ENCODE peak calls at places on chromosomes 4 and X, in ten cellular contexts. V is choroid plexus epithelial cell; X is adrenal gland; G is GM23338; Q is heart right ventricle; L is CD4-positive, alpha-beta T cell; A is psoas muscle; T is astrocyte of the cerebellum; N is WTC11; I is HFFc6. E is an unnamed sample.
A peak's percentile ranks its signal among the peaks of the same experiment; 100 is the strongest.

GRCh38 chr4:118351851-118352827 is 664 bp downstream of the PRSS12 start:
- DNase-seq in V (peak; percentile 41), A (peak; percentile 56), G (peak; percentile 65), I (peak; percentile 67), L (no peak), Q (no peak), T (peak; percentile 16), X (no peak), N (peak; percentile 62), E (peak; percentile 55)

GRCh38 chr4:66636321-66636720 is 909.0 kb downstream of the CENPC start:
- DNase-seq in N (no peak), L (no peak), X (no peak), Q (no peak), V (no peak), G (no peak), T (no peak), I (no peak), A (no peak), E (no peak)

GRCh38 chrX:39174761-39175417 is 373.6 kb downstream of the MID1IP1 start:
- DNase-seq in T (no peak), A (no peak), L (peak; percentile 60), Q (no peak), V (peak; percentile 2), X (peak; percentile 27), I (no peak), N (no peak), G (no peak), E (no peak)

GRCh38 chr4:142955501-142955900 is 109.4 kb upstream of the INPP4B start:
- DNase-seq in T (no peak), L (no peak), G (no peak), X (no peak), I (no peak), Q (no peak), A (no peak), N (no peak), V (no peak), E (no peak)

GRCh38 chr4:66750273-66750672 is 795.0 kb downstream of the CENPC start:
- DNase-seq in V (no peak), G (peak; percentile 8), T (peak; percentile 12), N (no peak), Q (no peak), A (no peak), X (no peak), I (no peak), L (no peak), E (no peak)

GRCh38 chr4:141702472-141703182 is 66.2 kb downstream of the IL15 start:
- DNase-seq in G (peak; percentile 49), V (peak; percentile 70), Q (no peak), X (no peak), I (no peak), T (no peak), A (peak; percentile 67), N (peak; percentile 44), L (no peak), E (no peak)

GRCh38 chr4:47650584-47651130 is 165.6 kb downstream of the ATP10D start:
- DNase-seq in A (no peak), T (no peak), I (no peak), V (peak; percentile 87), Q (no peak), N (no peak), L (no peak), X (no peak), G (no peak), E (no peak)

GRCh38 chr4:176769519-176769918 is 23.2 kb downstream of the VEGFC start:
- DNase-seq in Q (no peak), L (no peak), A (no peak), I (peak; percentile 95), V (peak; percentile 96), N (no peak), X (peak; percentile 26), T (peak; percentile 78), G (no peak), E (no peak)

GRCh38 chr4:13640149-13640671 is 12.7 kb upstream of the BOD1L1 start:
- DNase-seq in I (peak; percentile 86), L (no peak), N (peak; percentile 18), G (peak; percentile 81), Q (no peak), T (no peak), A (no peak), V (peak; percentile 51), X (no peak), E (no peak)

GRCh38 chrX:101659601-101660063 is at the start of gene ARMCX2:
- DNase-seq in G (peak; percentile 66), I (peak; percentile 50), V (peak; percentile 75), A (no peak), N (peak; percentile 36), X (peak; percentile 71), L (no peak), Q (peak; percentile 57), T (peak; percentile 44), E (peak; percentile 59)

GRCh38 chr4:163284304-163284703 is 48.1 kb downstream of the NPY1R start:
- DNase-seq in G (no peak), X (no peak), L (no peak), T (no peak), A (no peak), N (no peak), V (no peak), I (no peak), Q (no peak), E (no peak)

GRCh38 chr4:106126062-106126461 is 189.9 kb downstream of the TBCK start:
- DNase-seq in L (no peak), G (no peak), I (no peak), V (no peak), N (no peak), T (no peak), X (no peak), A (no peak), Q (no peak), E (peak; percentile 11)

DNA sequence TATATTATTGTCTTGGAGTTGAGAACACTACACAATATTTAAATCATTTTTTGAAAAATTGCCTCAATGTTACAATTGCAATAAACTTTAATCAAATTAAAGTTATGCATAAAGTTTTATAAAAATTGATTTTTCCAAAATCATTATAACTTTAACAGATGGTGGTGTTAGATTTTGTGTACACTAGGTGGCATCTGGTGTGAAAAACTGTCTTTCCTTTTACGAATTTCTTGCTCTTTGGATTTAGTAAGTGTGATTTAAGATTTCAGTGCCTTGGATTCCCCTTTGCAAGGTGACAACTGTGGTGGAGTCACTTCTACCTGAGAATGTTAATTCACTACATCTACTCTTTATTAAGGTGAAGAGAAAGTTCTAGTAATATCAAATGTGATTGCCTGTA is 91.6 kb downstream of the AREG start:
- DNase-seq in T (no peak), X (no peak), A (no peak), G (no peak), V (peak; percentile 68), N (no peak), L (no peak), Q (no peak), I (no peak), E (no peak)
- TF ChIP-seq CTCF in T (no peak), X (no peak), A (no peak), G (peak; percentile 23), V (peak; percentile 52), N (no peak), L (no peak), Q (no peak), I (peak; percentile 77), E (no peak)

GRCh38 chrX:108091878-108092291 is 307 bp downstream of the ATG4A start:
- DNase-seq in N (no peak), I (no peak), Q (no peak), X (no peak), A (peak; percentile 62), T (no peak), V (no peak), G (no peak), L (no peak), E (no peak)

GRCh38 chrX:108091266-108091877 is at the start of the genes ATG4A and PSMD10:
- DNase-seq in G (peak; percentile 96), A (peak; percentile 96), X (peak; percentile 94), Q (peak; percentile 94), V (peak; percentile 97), I (peak; percentile 95), L (peak; percentile 84), T (peak; percentile 89), N (peak; percentile 90), E (peak; percentile 69)

GRCh38 chrX:108088511-108088910 is 2.8 kb downstream of the PSMD10 start:
- DNase-seq in Q (no peak), L (no peak), X (no peak), G (no peak), N (no peak), V (no peak), A (no peak), T (no peak), I (no peak), E (no peak)

GRCh38 chrX:108087792-108088191 is 3.5 kb downstream of the PSMD10 start:
- DNase-seq in T (no peak), X (no peak), N (no peak), G (no peak), L (no peak), I (no peak), Q (no peak), A (no peak), V (no peak), E (no peak)

GRCh38 chrX:108090474-108091265 is 672 bp downstream of the PSMD10 start:
- DNase-seq in T (no peak), L (no peak), I (peak; percentile 61), X (no peak), N (no peak), G (no peak), V (peak; percentile 43), A (no peak), Q (no peak), E (no peak)
- TF ChIP-seq CTCF in T (no peak), L (no peak), I (no peak), X (no peak), N (no peak), G (no peak), V (no peak), A (no peak), Q (no peak), E (no peak)

GRCh38 chr4:87179751-87180150 is 40.7 kb downstream of the KLHL8 start:
- DNase-seq in L (no peak), Q (no peak), T (peak; percentile 5), A (no peak), I (peak; percentile 43), G (no peak), X (no peak), V (peak; percentile 47), N (no peak), E (no peak)

GRCh38 chr4:87171944-87172343 is 48.5 kb downstream of the KLHL8 start:
- DNase-seq in T (no peak), A (no peak), I (no peak), G (no peak), Q (no peak), X (no peak), N (no peak), L (no peak), V (no peak), E (no peak)

GRCh38 chr4:87174672-87175071 is 45.7 kb downstream of the KLHL8 start:
- DNase-seq in A (no peak), X (no peak), Q (no peak), L (no peak), I (no peak), V (no peak), N (no peak), G (no peak), T (no peak), E (no peak)
- TF ChIP-seq CTCF in A (no peak), X (no peak), Q (no peak), L (no peak), I (no peak), V (no peak), N (no peak), G (no peak), T (no peak), E (no peak)

DNA sequence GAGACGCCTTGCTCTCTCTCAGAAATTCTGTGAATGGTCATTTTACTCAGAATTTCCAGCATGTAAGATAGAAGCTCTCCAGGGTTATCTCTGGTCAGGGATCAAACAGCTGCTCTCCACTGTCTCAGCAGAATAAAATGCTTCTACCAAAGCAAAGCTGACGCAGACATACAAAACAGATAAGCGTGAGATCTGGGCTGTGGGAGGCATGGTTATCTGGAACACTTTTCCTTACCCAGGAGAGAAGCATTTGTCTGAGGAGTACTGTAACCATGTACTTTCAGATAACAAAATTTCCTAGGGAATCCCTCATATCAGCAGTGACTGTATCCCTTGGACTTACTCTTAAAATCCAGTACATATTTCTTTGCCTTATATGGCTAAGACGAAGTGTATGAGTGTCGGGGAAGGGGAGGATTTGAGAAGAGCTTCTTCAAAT is 121.7 kb upstream of the TSPAN5 start:
- DNase-seq in A (no peak), T (no peak), L (no peak), N (no peak), I (no peak), V (peak; percentile 61), Q (no peak), G (no peak), X (no peak), E (no peak)
- TF ChIP-seq CTCF in A (no peak), T (no peak), L (no peak), N (no peak), I (no peak), V (no peak), Q (no peak), G (no peak), X (no peak), E (no peak)

E was measured in GM13977.